ENCODE peak calls at places on chromosomes 16 and 17, in four cellular contexts. One of them, this sample, is unnamed.

GRCh38 chr17:15341385-15341849 is at the start of gene TEKT3:
- DNase-seq in K562: peak
- DNase-seq in GM12878: no peak
- DNase-seq in HL-60: no peak
- DNase-seq in this sample: no peak

GRCh38 chr17:73311781-73312641 is at the start of gene CDC42EP4:
- DNase-seq in K562: peak
- DNase-seq in GM12878: no peak
- DNase-seq in HL-60: peak
- DNase-seq in this sample: peak

GRCh38 chr16:600781-601180 is 10.9 kb downstream of the RAB40C start:
- DNase-seq in K562: no peak
- DNase-seq in GM12878: no peak
- DNase-seq in HL-60: no peak
- DNase-seq in this sample: no peak

GRCh38 chr17:38874505-38875419 is 4.9 kb downstream of the LASP1 start:
- DNase-seq in K562: no peak
- DNase-seq in GM12878: no peak
- DNase-seq in HL-60: no peak
- DNase-seq in this sample: no peak

GRCh38 chr17:72125742-72126141 is 4.9 kb downstream of the SOX9 start:
- DNase-seq in K562: no peak
- DNase-seq in GM12878: no peak
- DNase-seq in HL-60: no peak
- DNase-seq in this sample: no peak

GRCh38 chr16:1188781-1189189 is 35.9 kb downstream of the CACNA1H start:
- DNase-seq in K562: peak
- DNase-seq in GM12878: no peak
- DNase-seq in HL-60: peak
- DNase-seq in this sample: peak

GRCh38 chr16:55470533-55471371 is 8.2 kb upstream of the MMP2 start:
- DNase-seq in K562: no peak
- DNase-seq in GM12878: no peak
- DNase-seq in HL-60: no peak
- DNase-seq in this sample: no peak

GRCh38 chr16:54342001-54342776 is 55.6 kb upstream of the IRX3 start:
- DNase-seq in K562: no peak
- DNase-seq in GM12878: no peak
- DNase-seq in HL-60: no peak
- DNase-seq in this sample: no peak

GRCh38 chr16:73396556-73396955 is 348.6 kb upstream of the ZFHX3 start:
- DNase-seq in K562: no peak
- DNase-seq in GM12878: no peak
- DNase-seq in HL-60: peak
- DNase-seq in this sample: no peak

GRCh38 chr16:58196898-58197313 is 1.0 kb downstream of the CSNK2A2 start:
- DNase-seq in K562: peak
- DNase-seq in GM12878: no peak
- DNase-seq in HL-60: no peak
- DNase-seq in this sample: no peak

GRCh38 chr17:72119280-72119962 is 1.4 kb upstream of the SOX9 start:
- DNase-seq in K562: no peak
- DNase-seq in GM12878: no peak
- DNase-seq in HL-60: no peak
- DNase-seq in this sample: no peak

GRCh38 chr16:14020141-14020540 is 51.0 kb upstream of the MRTFB start:
- DNase-seq in K562: no peak
- DNase-seq in GM12878: no peak
- DNase-seq in HL-60: no peak
- DNase-seq in this sample: no peak

GRCh38 chr17:77753691-77754265 is 204.7 kb upstream of the TNRC6C start:
- DNase-seq in K562: no peak
- DNase-seq in GM12878: no peak
- DNase-seq in HL-60: no peak
- DNase-seq in this sample: no peak

GRCh38 chr17:3663102-3664011 is 5.0 kb downstream of the TAX1BP3 start:
- DNase-seq in K562: no peak
- DNase-seq in GM12878: no peak
- DNase-seq in HL-60: no peak
- DNase-seq in this sample: no peak

GRCh38 chr17:40777459-40777858 is 4.9 kb downstream of the KRT27 start:
- DNase-seq in K562: no peak
- DNase-seq in GM12878: no peak
- DNase-seq in HL-60: no peak
- DNase-seq in this sample: no peak

GRCh38 chr16:67530013-67530939 is 1.6 kb downstream of the RIPOR1 start:
- DNase-seq in K562: peak
- DNase-seq in GM12878: no peak
- DNase-seq in HL-60: no peak
- DNase-seq in this sample: no peak

GRCh38 chr16:30541502-30542329 is 7.1 kb upstream of the ZNF747 start:
- DNase-seq in K562: peak
- DNase-seq in GM12878: no peak
- DNase-seq in HL-60: no peak
- DNase-seq in this sample: no peak

GRCh38 chr17:17057057-17057551 is 14.8 kb downstream of the MPRIP start:
- DNase-seq in K562: no peak
- DNase-seq in GM12878: no peak
- DNase-seq in HL-60: no peak
- DNase-seq in this sample: no peak

GRCh38 chr17:31715436-31715835 is 143.6 kb downstream of the COPRS start:
- DNase-seq in K562: no peak
- DNase-seq in GM12878: no peak
- DNase-seq in HL-60: peak
- DNase-seq in this sample: no peak

GRCh38 chr17:59706900-59707181 is 389 bp downstream of the PTRH2 start:
- DNase-seq in K562: no peak
- DNase-seq in GM12878: no peak
- DNase-seq in HL-60: no peak
- DNase-seq in this sample: no peak

GRCh38 chr16:1394367-1394951 is 20.0 kb downstream of the UNKL start:
- DNase-seq in K562: no peak
- DNase-seq in GM12878: no peak
- DNase-seq in HL-60: no peak
- DNase-seq in this sample: no peak

GRCh38 chr16:21268236-21268635 is 9.9 kb downstream of the CRYM start:
- DNase-seq in K562: no peak
- DNase-seq in GM12878: no peak
- DNase-seq in HL-60: no peak
- DNase-seq in this sample: no peak

GRCh38 chr16:4839942-4840341 is 7.1 kb downstream of the GLYR1 start:
- DNase-seq in K562: no peak
- DNase-seq in GM12878: no peak
- DNase-seq in HL-60: no peak
- DNase-seq in this sample: no peak

GRCh38 chr17:40321502-40322416 is 12.8 kb downstream of the RARA start:
- DNase-seq in K562: peak
- DNase-seq in GM12878: no peak
- DNase-seq in HL-60: no peak
- DNase-seq in this sample: no peak

GRCh38 chr17:76732734-76733617 is 4.2 kb downstream of the SRSF2 start:
- DNase-seq in K562: peak
- DNase-seq in GM12878: no peak
- DNase-seq in HL-60: no peak
- DNase-seq in this sample: no peak
- TF ChIP-seq SPI1 in K562: no peak
- TF ChIP-seq SPI1 in GM12878: no peak
- TF ChIP-seq SPI1 in HL-60: no peak
- TF ChIP-seq SPI1 in this sample: no peak

GRCh38 chr17:58331815-58332719 is 3.5 kb upstream of the TSPOAP1 start:
- DNase-seq in K562: peak
- DNase-seq in GM12878: peak
- DNase-seq in HL-60: peak
- DNase-seq in this sample: no peak
- TF ChIP-seq SPI1 in K562: no peak
- TF ChIP-seq SPI1 in GM12878: no peak
- TF ChIP-seq SPI1 in HL-60: no peak
- TF ChIP-seq SPI1 in this sample: peak

DNA sequence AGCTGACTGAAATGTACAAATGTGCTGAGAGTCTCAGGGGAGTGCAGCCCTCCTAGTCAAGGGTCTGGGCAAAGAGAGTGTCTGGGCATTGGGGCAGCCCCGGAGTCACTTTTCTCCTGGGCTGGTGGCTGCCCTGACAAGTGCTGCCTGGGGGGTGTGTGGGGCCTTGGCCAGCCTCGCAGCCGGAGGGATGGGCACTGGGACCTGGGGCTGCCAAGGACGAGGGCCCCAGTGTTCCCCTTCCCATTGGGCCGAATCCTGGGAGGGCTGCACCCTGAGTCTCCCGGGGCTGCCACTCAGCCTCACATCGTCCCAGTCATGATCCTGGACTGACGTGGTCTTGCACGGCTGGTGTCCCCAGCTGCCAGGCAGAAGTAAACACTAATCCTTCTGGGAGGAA is 132.3 kb downstream of the BANP start:
- DNase-seq in K562: no peak
- DNase-seq in GM12878: no peak
- DNase-seq in HL-60: no peak
- DNase-seq in this sample: no peak
- TF ChIP-seq SPI1 in K562: no peak
- TF ChIP-seq SPI1 in GM12878: no peak
- TF ChIP-seq SPI1 in HL-60: no peak
- TF ChIP-seq SPI1 in this sample: no peak

GRCh38 chr17:80899402-80900268 is 92.0 kb upstream of the CHMP6 start:
- DNase-seq in K562: peak
- DNase-seq in GM12878: no peak
- DNase-seq in HL-60: peak
- DNase-seq in this sample: peak
- TF ChIP-seq SPI1 in K562: no peak
- TF ChIP-seq SPI1 in GM12878: no peak
- TF ChIP-seq SPI1 in HL-60: no peak
- TF ChIP-seq SPI1 in this sample: no peak

DNA sequence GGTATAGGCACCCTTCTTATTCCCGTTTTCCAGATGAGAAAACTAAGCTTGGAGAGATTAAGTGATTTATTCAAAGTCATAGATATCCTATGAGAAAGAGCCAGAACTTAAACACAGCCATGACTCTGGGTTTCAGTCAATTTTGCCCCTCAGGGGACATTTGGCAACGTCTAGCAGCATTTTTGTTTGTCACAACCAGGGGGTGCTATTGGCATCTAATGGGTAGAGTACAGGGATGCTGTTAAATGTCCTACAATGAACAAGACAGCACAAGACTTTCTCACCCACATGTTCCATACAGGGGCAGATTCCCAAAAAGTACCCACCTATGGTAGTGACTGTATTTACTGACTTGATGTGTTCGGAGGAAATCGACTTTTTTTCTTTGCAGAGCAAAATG is 4.8 kb upstream of the SHISA9 start:
- DNase-seq in K562: peak
- DNase-seq in GM12878: no peak
- DNase-seq in HL-60: no peak
- DNase-seq in this sample: no peak
- TF ChIP-seq SPI1 in K562: no peak
- TF ChIP-seq SPI1 in GM12878: no peak
- TF ChIP-seq SPI1 in HL-60: no peak
- TF ChIP-seq SPI1 in this sample: no peak

GRCh38 chr17:61335105-61335844 is 64.4 kb upstream of the TBX2 start:
- DNase-seq in K562: no peak
- DNase-seq in GM12878: no peak
- DNase-seq in HL-60: no peak
- DNase-seq in this sample: no peak

GRCh38 chr17:61334673-61335072 is 65.0 kb upstream of the TBX2 start:
- DNase-seq in K562: no peak
- DNase-seq in GM12878: no peak
- DNase-seq in HL-60: no peak
- DNase-seq in this sample: no peak

GRCh38 chr17:61337247-61337812 is 62.3 kb upstream of the TBX2 start:
- DNase-seq in K562: no peak
- DNase-seq in GM12878: no peak
- DNase-seq in HL-60: no peak
- DNase-seq in this sample: no peak

GRCh38 chr17:61338000-61338864 is 61.4 kb upstream of the TBX2 start:
- DNase-seq in K562: no peak
- DNase-seq in GM12878: no peak
- DNase-seq in HL-60: no peak
- DNase-seq in this sample: no peak

GRCh38 chr17:61335845-61336655 is 63.6 kb upstream of the TBX2 start:
- DNase-seq in K562: no peak
- DNase-seq in GM12878: no peak
- DNase-seq in HL-60: no peak
- DNase-seq in this sample: no peak
- TF ChIP-seq SPI1 in K562: no peak
- TF ChIP-seq SPI1 in GM12878: no peak
- TF ChIP-seq SPI1 in HL-60: no peak
- TF ChIP-seq SPI1 in this sample: no peak